ENCODE peak calls at places on chromosomes 13 and 19, in seven cellular contexts. U is Panc1, N is A549, I is HCT116, E is K562, P is SK-N-SH, S is GM12878. Z is an unnamed sample.

GRCh38 chr19:51501594-51502263 is at the start of gene SIGLEC12:
- DNase-seq in U (no peak), N (no peak), I (no peak), E (peak; percentile 29), P (no peak), S (no peak), Z (no peak)

GRCh38 chr13:30576528-30576927 is 41.2 kb upstream of the USPL1 start:
- DNase-seq in U (no peak), N (no peak), I (no peak), E (peak; percentile 47), P (no peak), S (no peak), Z (no peak)

GRCh38 chr19:50383307-50383851 is 768 bp upstream of the POLD1 start:
- DNase-seq in U (no peak), N (no peak), I (no peak), E (peak; percentile 56), P (no peak), S (no peak), Z (peak; percentile 72)

GRCh38 chr13:22049384-22049783 is 378.5 kb downstream of the FGF9 start:
- DNase-seq in U (no peak), N (no peak), I (no peak), E (no peak), P (no peak), S (no peak), Z (no peak)

GRCh38 chr13:104571161-104571889 is 1505.1 kb upstream of the SLC10A2 start:
- DNase-seq in U (peak; percentile 42), N (peak; percentile 42), I (peak; percentile 79), E (peak; percentile 0), P (peak; percentile 48), S (no peak), Z (peak; percentile 79)

GRCh38 chr19:42480335-42481095 is 37.8 kb upstream of the CXCL17 start:
- DNase-seq in U (no peak), N (peak; percentile 78), I (no peak), E (no peak), P (no peak), S (no peak), Z (no peak)

GRCh38 chr19:43534811-43535761 is 2.1 kb downstream of the ZNF575 start:
- DNase-seq in U (no peak), N (peak; percentile 59), I (no peak), E (peak; percentile 54), P (peak; percentile 60), S (no peak), Z (peak; percentile 95)

GRCh38 chr19:33660426-33661160 is 38.8 kb downstream of the CHST8 start:
- DNase-seq in U (no peak), N (peak; percentile 26), I (no peak), E (no peak), P (no peak), S (no peak), Z (peak; percentile 40)

GRCh38 chr13:46751811-46752635 is 44.9 kb downstream of the ESD start:
- DNase-seq in U (no peak), N (no peak), I (no peak), E (no peak), P (no peak), S (peak; percentile 45), Z (peak; percentile 13)

GRCh38 chr19:51811344-51811743 is 16.4 kb downstream of the FPR3 start:
- DNase-seq in U (no peak), N (no peak), I (no peak), E (no peak), P (no peak), S (no peak), Z (no peak)

GRCh38 chr19:46892252-46893179 is 31.7 kb downstream of the ARHGAP35 start:
- DNase-seq in U (no peak), N (no peak), I (no peak), E (no peak), P (no peak), S (peak; percentile 48), Z (no peak)

GRCh38 chr19:1255186-1256161 is 7.1 kb downstream of the MIDN start:
- DNase-seq in U (no peak), N (no peak), I (no peak), E (no peak), P (no peak), S (no peak), Z (no peak)

GRCh38 chr19:13995017-13995728 is 10.9 kb downstream of the RFX1 start:
- DNase-seq in U (no peak), N (no peak), I (no peak), E (no peak), P (no peak), S (no peak), Z (no peak)

GRCh38 chr13:77595166-77595810 is 59.8 kb downstream of the SCEL start:
- DNase-seq in U (no peak), N (no peak), I (no peak), E (no peak), P (no peak), S (no peak), Z (no peak)

GRCh38 chr13:48264052-48264451 is 31.0 kb downstream of the ITM2B start:
- DNase-seq in U (no peak), N (no peak), I (no peak), E (no peak), P (no peak), S (no peak), Z (no peak)

GRCh38 chr19:10299545-10300458 is 9.8 kb downstream of the ZGLP1 start:
- DNase-seq in U (no peak), N (no peak), I (no peak), E (peak; percentile 96), P (no peak), S (no peak), Z (no peak)

GRCh38 chr13:94305463-94305862 is 174.0 kb downstream of the DCT start:
- DNase-seq in U (no peak), N (peak; percentile 3), I (no peak), E (no peak), P (no peak), S (no peak), Z (no peak)

GRCh38 chr13:20610006-20610405 is 43.0 kb downstream of the IFT88 start:
- DNase-seq in U (no peak), N (no peak), I (no peak), E (no peak), P (no peak), S (no peak), Z (peak; percentile 3)

GRCh38 chr19:51799311-51799997 is 4.5 kb downstream of the FPR3 start:
- DNase-seq in U (no peak), N (peak; percentile 13), I (no peak), E (peak; percentile 88), P (peak; percentile 14), S (no peak), Z (no peak)

GRCh38 chr13:26628706-26629105 is 71.2 kb downstream of the WASF3 start:
- DNase-seq in U (no peak), N (peak; percentile 14), I (no peak), E (peak; percentile 9), P (no peak), S (no peak), Z (peak; percentile 42)
- TF ChIP-seq REST in U (no peak), N (no peak), I (no peak), E (no peak), P (no peak), S (no peak), Z (no peak)

GRCh38 chr13:44371421-44371820 is 2.2 kb upstream of the SERP2 start:
- DNase-seq in U (no peak), N (no peak), I (no peak), E (no peak), P (no peak), S (no peak), Z (no peak)

GRCh38 chr13:44373247-44373600 is 400 bp upstream of the SERP2 start:
- DNase-seq in U (no peak), N (no peak), I (no peak), E (no peak), P (no peak), S (no peak), Z (peak; percentile 44)

GRCh38 chr13:44378277-44378676 is 4.7 kb downstream of the SERP2 start:
- DNase-seq in U (no peak), N (no peak), I (no peak), E (no peak), P (no peak), S (no peak), Z (no peak)

GRCh38 chr13:44374348-44374712 is 706 bp downstream of the SERP2 start:
- DNase-seq in U (no peak), N (no peak), I (no peak), E (no peak), P (no peak), S (no peak), Z (no peak)

DNA sequence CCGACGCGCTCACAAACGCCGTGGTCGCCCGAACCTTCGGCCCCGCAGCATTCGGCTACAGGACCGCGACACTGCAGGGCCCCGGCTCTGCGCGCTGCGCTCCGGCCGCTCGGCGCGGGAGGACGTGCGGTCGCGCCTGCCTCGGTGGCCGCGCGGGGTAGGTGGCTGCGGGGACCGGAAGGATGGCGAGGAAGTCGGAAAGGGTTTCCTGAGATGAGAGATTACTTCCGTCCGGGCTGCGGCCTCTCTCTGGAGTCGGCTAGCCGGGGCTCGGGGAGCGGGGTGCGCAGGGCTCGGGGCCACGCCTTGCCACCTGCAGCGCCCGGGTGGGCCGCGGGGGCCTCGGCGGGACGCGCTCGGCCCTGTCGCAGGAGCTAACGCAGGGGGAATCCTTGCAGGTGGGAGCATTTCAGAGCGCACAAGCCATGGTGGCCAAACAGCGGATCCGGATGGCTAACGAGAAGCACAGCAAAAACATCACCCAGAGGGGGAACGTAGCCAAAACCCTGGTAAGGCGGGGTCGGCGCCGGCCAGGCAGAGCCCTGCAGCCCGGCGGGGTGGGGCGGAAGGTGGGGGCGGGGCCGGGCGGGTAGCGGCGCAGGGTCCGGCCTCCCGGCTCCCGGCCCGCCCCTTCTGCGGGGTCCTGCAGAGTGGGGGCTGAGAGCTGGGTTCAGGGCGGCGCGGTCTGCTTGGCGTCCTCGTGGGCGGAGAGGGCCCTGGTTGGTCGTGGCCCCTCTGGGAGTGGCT is at the start of gene SERP2:
- DNase-seq in U (no peak), N (no peak), I (no peak), E (no peak), P (peak; percentile 97), S (no peak), Z (peak; percentile 84)
- H3K27ac ChIP-seq in U (no peak within 1 kb of the TSS), N (no peak within 1 kb of the TSS), I (no peak within 1 kb of the TSS), E (no peak within 1 kb of the TSS), P (peak within 1 kb of the TSS; percentile 78), S (no peak within 1 kb of the TSS), Z (no peak within 1 kb of the TSS)

GRCh38 chr19:16899566-16900075 is 10.8 kb downstream of the F2RL3 start:
- DNase-seq in U (peak; percentile 18), N (peak; percentile 58), I (peak; percentile 35), E (peak; percentile 74), P (peak; percentile 53), S (no peak), Z (peak; percentile 73)
- TF ChIP-seq REST in U (no peak), N (no peak), I (no peak), E (no peak), P (no peak), S (no peak), Z (no peak)

GRCh38 chr19:29609636-29610035 is 3.6 kb downstream of the POP4 start:
- DNase-seq in U (no peak), N (no peak), I (no peak), E (no peak), P (no peak), S (no peak), Z (no peak)

GRCh38 chr19:29610213-29610573 is 4.1 kb downstream of the POP4 start:
- DNase-seq in U (no peak), N (no peak), I (no peak), E (no peak), P (no peak), S (no peak), Z (no peak)

GRCh38 chr19:29603308-29603707 is 2.8 kb upstream of the POP4 start:
- DNase-seq in U (no peak), N (no peak), I (no peak), E (no peak), P (no peak), S (no peak), Z (peak; percentile 56)

GRCh38 chr19:29605653-29606419 is at the start of gene POP4:
- DNase-seq in U (peak; percentile 84), N (peak; percentile 98), I (peak; percentile 91), E (peak; percentile 98), P (peak; percentile 97), S (peak; percentile 83), Z (peak; percentile 99)

GRCh38 chr19:29606420-29606747 is 301 bp downstream of the POP4 start:
- DNase-seq in U (no peak), N (no peak), I (no peak), E (no peak), P (no peak), S (no peak), Z (no peak)
- H3K27ac ChIP-seq in U (peak overlapping the region; percentile 91), N (peak overlapping the region; percentile 91), I (peak overlapping the region; percentile 81), E (peak overlapping the region; percentile 94), P (peak overlapping the region; percentile 13), S (peak overlapping the region; percentile 98), Z (no peak overlapping the region)

Z was measured in GM23338.